ENCODE peak calls at places on chromosome 9, in five cellular contexts. S, U, L, Y and D are unnamed samples.

GRCh38 chr9:76512826-76513225 is 53.8 kb downstream of the GCNT1 start:
- DNase-seq in S (no peak), U (no peak), L (no peak), Y (no peak), D (no peak)

GRCh38 chr9:75071530-75072122 is 16.3 kb downstream of the NMRK1 start:
- DNase-seq in S (peak; percentile 34), U (no peak), L (no peak), Y (no peak), D (no peak)

GRCh38 chr9:107545036-107545435 is 55.5 kb upstream of the KLF4 start:
- DNase-seq in S (no peak), U (no peak), L (no peak), Y (no peak), D (no peak)

GRCh38 chr9:91914404-91914803 is 35.6 kb downstream of the ROR2 start:
- DNase-seq in S (peak; percentile 76), U (no peak), L (no peak), Y (no peak), D (peak; percentile 62)

GRCh38 chr9:123072407-123072995 is 39.0 kb downstream of the GPR21 start:
- DNase-seq in S (no peak), U (no peak), L (no peak), Y (no peak), D (peak; percentile 33)

GRCh38 chr9:113645224-113645971 is 181.9 kb downstream of the RGS3 start:
- DNase-seq in S (no peak), U (no peak), L (no peak), Y (no peak), D (no peak)

GRCh38 chr9:104774831-104775573 is 11.1 kb downstream of the NIPSNAP3B start:
- DNase-seq in S (peak; percentile 67), U (no peak), L (no peak), Y (peak; percentile 85), D (no peak)

GRCh38 chr9:109737295-109737694 is 42.7 kb upstream of the PALM2AKAP2 start:
- DNase-seq in S (no peak), U (no peak), L (no peak), Y (no peak), D (no peak)

GRCh38 chr9:136346157-136346481 is 17.4 kb downstream of the DNLZ start:
- DNase-seq in S (no peak), U (no peak), L (no peak), Y (no peak), D (no peak)

GRCh38 chr9:134802201-134802795 is 78.3 kb upstream of the FCN2 start:
- DNase-seq in S (no peak), U (no peak), L (no peak), Y (no peak), D (no peak)

GRCh38 chr9:34984049-34984448 is 5.5 kb upstream of the DNAJB5 start:
- DNase-seq in S (no peak), U (no peak), L (no peak), Y (no peak), D (no peak)

GRCh38 chr9:92378825-92379535 is 25.4 kb downstream of the OGN start:
- DNase-seq in S (no peak), U (no peak), L (no peak), Y (no peak), D (no peak)

GRCh38 chr9:34501889-34502425 is 20.8 kb downstream of the ENHO start:
- DNase-seq in S (no peak), U (no peak), L (peak; percentile 83), Y (no peak), D (no peak)

GRCh38 chr9:116144038-116144437 is 9.6 kb upstream of the PAPPA start:
- DNase-seq in S (no peak), U (peak; percentile 43), L (no peak), Y (no peak), D (no peak)

GRCh38 chr9:126538550-126538949 is 75.2 kb upstream of the LMX1B start:
- DNase-seq in S (no peak), U (no peak), L (no peak), Y (no peak), D (no peak)

GRCh38 chr9:135341612-135342169 is 137.9 kb upstream of the PPP1R26 start:
- DNase-seq in S (no peak), U (no peak), L (no peak), Y (no peak), D (no peak)

DNA sequence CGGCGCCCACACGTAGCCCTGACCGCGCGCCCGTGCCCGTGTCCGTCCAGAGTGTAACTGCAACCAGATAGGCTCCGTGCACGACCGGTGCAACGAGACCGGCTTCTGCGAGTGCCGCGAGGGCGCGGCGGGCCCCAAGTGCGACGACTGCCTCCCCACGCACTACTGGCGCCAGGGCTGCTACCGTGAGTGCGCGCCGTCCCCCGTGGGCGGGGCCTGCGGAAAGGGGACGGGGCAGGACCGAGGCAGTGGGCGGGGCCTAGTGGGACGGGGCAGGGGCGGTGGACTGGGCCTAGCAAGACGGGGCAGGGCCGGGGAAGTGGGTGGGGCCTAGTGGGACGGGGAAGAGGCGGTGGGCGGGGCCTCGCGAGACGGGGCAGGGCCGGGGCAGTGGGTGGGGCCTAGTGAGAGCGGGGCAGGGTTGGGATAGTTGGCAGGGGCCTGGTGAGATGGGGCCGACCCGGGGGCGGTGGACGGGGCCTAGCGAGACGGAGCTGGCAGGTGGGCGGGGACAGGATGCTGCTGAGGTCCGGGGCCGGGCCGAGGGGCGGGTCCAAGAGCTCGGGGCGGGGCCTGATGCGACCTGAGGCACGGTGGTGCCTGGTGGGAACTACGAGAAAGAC is 79.1 kb downstream of the NTNG2 start:
- DNase-seq in S (peak; percentile 100), U (peak; percentile 97), L (peak; percentile 77), Y (peak; percentile 66), D (peak; percentile 99)
- TF ChIP-seq CTCF in S (no peak), U (no peak), L (no peak), Y (no peak), D (no peak)

GRCh38 chr9:112288029-112288428 is 45.4 kb downstream of the PTBP3 start:
- DNase-seq in S (no peak), U (no peak), L (peak; percentile 10), Y (no peak), D (no peak)

GRCh38 chr9:112286906-112287305 is 46.5 kb downstream of the PTBP3 start:
- DNase-seq in S (no peak), U (no peak), L (no peak), Y (no peak), D (no peak)

GRCh38 chr9:112285056-112285455 is 48.4 kb downstream of the PTBP3 start:
- DNase-seq in S (no peak), U (no peak), L (no peak), Y (no peak), D (no peak)

GRCh38 chr9:112280904-112281303 is 52.5 kb downstream of the PTBP3 start:
- DNase-seq in S (no peak), U (no peak), L (no peak), Y (no peak), D (no peak)

GRCh38 chr9:112283854-112284253 is 49.6 kb downstream of the PTBP3 start:
- DNase-seq in S (no peak), U (peak; percentile 29), L (no peak), Y (no peak), D (no peak)
- TF ChIP-seq RAD21 in S (no peak), U (no peak), L (no peak), Y (no peak), D (no peak)

GRCh38 chr9:130604295-130604694 is 24.9 kb downstream of the FUBP3 start:
- DNase-seq in S (no peak), U (no peak), L (no peak), Y (no peak), D (no peak)

GRCh38 chr9:130601100-130601499 is 21.7 kb downstream of the FUBP3 start:
- DNase-seq in S (no peak), U (no peak), L (peak; percentile 72), Y (no peak), D (no peak)

GRCh38 chr9:130598188-130598587 is 18.8 kb downstream of the FUBP3 start:
- DNase-seq in S (no peak), U (no peak), L (peak; percentile 60), Y (no peak), D (no peak)

GRCh38 chr9:130597228-130597627 is 17.9 kb downstream of the FUBP3 start:
- DNase-seq in S (no peak), U (no peak), L (peak; percentile 15), Y (no peak), D (no peak)

GRCh38 chr9:130599625-130600024 is 20.2 kb downstream of the FUBP3 start:
- DNase-seq in S (no peak), U (no peak), L (no peak), Y (no peak), D (peak; percentile 52)
- TF ChIP-seq HDAC2 in S (no peak), U (no peak), L (no peak), Y (no peak), D (no peak)

GRCh38 chr9:121745396-121745695 is 93.9 kb downstream of the DAB2IP start:
- DNase-seq in S (no peak), U (no peak), L (no peak), Y (no peak), D (no peak)

GRCh38 chr9:121742923-121743322 is 91.5 kb downstream of the DAB2IP start:
- DNase-seq in S (no peak), U (no peak), L (no peak), Y (no peak), D (no peak)

GRCh38 chr9:121744002-121744686 is 92.7 kb downstream of the DAB2IP start:
- DNase-seq in S (peak; percentile 66), U (peak; percentile 62), L (peak; percentile 74), Y (no peak), D (no peak)

GRCh38 chr9:121744687-121745395 is 93.4 kb downstream of the DAB2IP start:
- DNase-seq in S (no peak), U (no peak), L (peak; percentile 61), Y (no peak), D (no peak)

GRCh38 chr9:121743441-121744001 is 92.1 kb downstream of the DAB2IP start:
- DNase-seq in S (peak; percentile 26), U (peak; percentile 85), L (peak; percentile 85), Y (no peak), D (no peak)
- TF ChIP-seq CTCF in S (no peak), U (no peak), L (peak; percentile 17), Y (no peak), D (no peak)

DNA sequence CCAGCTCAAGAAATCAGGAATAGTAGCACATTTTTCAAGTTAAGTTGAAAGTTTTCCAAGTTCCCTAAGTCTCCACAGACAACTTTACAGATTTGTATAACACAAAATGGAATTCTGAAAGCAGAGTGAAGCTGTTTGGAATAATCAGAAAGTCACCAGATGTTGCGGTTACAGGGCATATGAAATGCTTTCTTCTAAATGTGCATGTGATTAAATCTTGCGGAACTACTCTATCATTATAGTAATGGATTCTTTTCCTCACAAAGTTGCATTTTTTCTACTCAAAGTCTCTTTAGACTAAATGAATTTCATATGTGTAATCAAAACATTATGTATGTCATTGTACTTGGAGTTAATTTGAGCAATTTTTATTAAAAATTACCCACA is 176.8 kb upstream of the FREM1 start:
- DNase-seq in S (no peak), U (no peak), L (no peak), Y (no peak), D (no peak)
- TF ChIP-seq RAD21 in S (no peak), U (no peak), L (no peak), Y (no peak), D (no peak)

GRCh38 chr9:124863371-124863831 is 1.5 kb downstream of the ARPC5L start:
- DNase-seq in S (no peak), U (no peak), L (no peak), Y (no peak), D (no peak)
- TF ChIP-seq HDAC2 in S (no peak), U (no peak), L (no peak), Y (no peak), D (no peak)